ENCODE peak calls at places on chromosomes 5 and 9, in seven cellular contexts. Y, H, K, A, G, S and N are unnamed samples.

GRCh38 chr9:134378901-134379338 is 52.7 kb downstream of the RXRA start:
- DNase-seq in K (no peak), S (peak; percentile 61), G (no peak), A (peak; percentile 72), H (peak; percentile 87), Y (no peak), N (peak; percentile 89)

GRCh38 chr9:111483419-111483861 is 743 bp downstream of the ECPAS start:
- DNase-seq in K (no peak), G (peak; percentile 40), H (no peak), A (no peak), S (no peak), Y (no peak), N (no peak)

GRCh38 chr5:151464101-151464500 is 16.7 kb downstream of the SLC36A1 start:
- DNase-seq in H (no peak), S (no peak), K (no peak), A (no peak), G (no peak), Y (no peak), N (no peak)

GRCh38 chr5:13566903-13567339 is 377.6 kb downstream of the DNAH5 start:
- DNase-seq in K (no peak), S (no peak), A (peak; percentile 13), H (no peak), G (no peak), Y (no peak), N (no peak)

GRCh38 chr5:104412649-104413240 is 850.2 kb upstream of the NUDT12 start:
- DNase-seq in G (no peak), S (no peak), A (peak; percentile 38), K (peak; percentile 15), H (no peak), Y (peak; percentile 2), N (no peak)

GRCh38 chr5:93246093-93246855 is 334.7 kb downstream of the NR2F1-AS1 start:
- DNase-seq in S (no peak), H (no peak), K (peak; percentile 13), Y (peak; percentile 15), G (no peak), A (no peak), N (no peak)

GRCh38 chr9:137674307-137675305 is 55.8 kb downstream of the EHMT1 start:
- DNase-seq in A (no peak), G (no peak), H (no peak), K (no peak), S (no peak), Y (no peak), N (no peak)

GRCh38 chr9:81108391-81108790 is 581.0 kb downstream of the TLE1 start:
- DNase-seq in K (no peak), Y (no peak), G (no peak), A (no peak), H (no peak), S (no peak), N (no peak)

GRCh38 chr5:76964018-76964417 is 11.2 kb downstream of the CRHBP start:
- DNase-seq in K (peak; percentile 20), S (no peak), G (no peak), A (no peak), H (no peak), Y (no peak), N (no peak)

GRCh38 chr9:138063033-138063432 is 185.5 kb downstream of the CACNA1B start:
- DNase-seq in K (no peak), S (no peak), H (no peak), Y (no peak), G (no peak), A (no peak), N (no peak)

GRCh38 chr9:95788011-95788410 is 87.5 kb upstream of the ERCC6L2 start:
- DNase-seq in H (no peak), S (no peak), Y (no peak), G (no peak), A (no peak), K (no peak), N (peak; percentile 48)

GRCh38 chr5:13662646-13663045 is 281.8 kb downstream of the DNAH5 start:
- DNase-seq in H (no peak), A (no peak), Y (no peak), S (no peak), G (no peak), K (no peak), N (no peak)

GRCh38 chr5:175021886-175022285 is 297.5 kb downstream of the MSX2 start:
- DNase-seq in Y (no peak), A (no peak), G (no peak), H (no peak), K (no peak), S (no peak), N (no peak)

GRCh38 chr5:154972476-154973080 is 31.7 kb downstream of the MRPL22 start:
- DNase-seq in S (no peak), Y (peak; percentile 42), A (peak; percentile 60), K (peak; percentile 47), G (no peak), H (no peak), N (no peak)

GRCh38 chr5:75663621-75664285 is 52.5 kb downstream of the ANKDD1B start:
- DNase-seq in S (no peak), A (no peak), K (no peak), Y (no peak), G (no peak), H (no peak), N (no peak)

GRCh38 chr5:9197881-9198260 is 348.0 kb downstream of the SEMA5A start:
- DNase-seq in Y (no peak), S (no peak), H (no peak), K (no peak), G (no peak), A (no peak), N (no peak)

GRCh38 chr5:38551020-38552017 is 5.1 kb downstream of the LIFR start:
- DNase-seq in G (no peak), Y (no peak), K (no peak), A (peak; percentile 22), H (no peak), S (no peak), N (no peak)

GRCh38 chr5:128920345-128921215 is 44.7 kb upstream of the SLC27A6 start:
- DNase-seq in A (peak; percentile 7), H (no peak), K (no peak), G (no peak), S (no peak), Y (no peak), N (no peak)

GRCh38 chr5:110590187-110590586 is 136.3 kb downstream of the TMEM232 start:
- DNase-seq in H (no peak), K (no peak), G (no peak), Y (no peak), S (no peak), A (no peak), N (no peak)
- TF ChIP-seq CTCF in H (peak; percentile 39), K (peak; percentile 41), G (no peak), Y (peak; percentile 59), S (no peak), A (peak; percentile 71), N (peak; percentile 57)

GRCh38 chr5:79878721-79879336 is 112.2 kb downstream of the MTX3 start:
- DNase-seq in A (peak; percentile 42), G (no peak), Y (peak; percentile 18), S (no peak), K (no peak), H (no peak), N (no peak)
- TF ChIP-seq CTCF in A (peak; percentile 51), G (no peak), Y (peak; percentile 53), S (no peak), K (peak; percentile 22), H (peak; percentile 8), N (peak; percentile 28)

GRCh38 chr5:180059326-180059725 is 12.2 kb downstream of the RNF130 start:
- DNase-seq in H (no peak), A (no peak), K (no peak), G (no peak), S (no peak), Y (no peak), N (no peak)
- TF ChIP-seq CTCF in H (no peak), A (no peak), K (no peak), G (no peak), S (no peak), Y (no peak), N (no peak)

DNA sequence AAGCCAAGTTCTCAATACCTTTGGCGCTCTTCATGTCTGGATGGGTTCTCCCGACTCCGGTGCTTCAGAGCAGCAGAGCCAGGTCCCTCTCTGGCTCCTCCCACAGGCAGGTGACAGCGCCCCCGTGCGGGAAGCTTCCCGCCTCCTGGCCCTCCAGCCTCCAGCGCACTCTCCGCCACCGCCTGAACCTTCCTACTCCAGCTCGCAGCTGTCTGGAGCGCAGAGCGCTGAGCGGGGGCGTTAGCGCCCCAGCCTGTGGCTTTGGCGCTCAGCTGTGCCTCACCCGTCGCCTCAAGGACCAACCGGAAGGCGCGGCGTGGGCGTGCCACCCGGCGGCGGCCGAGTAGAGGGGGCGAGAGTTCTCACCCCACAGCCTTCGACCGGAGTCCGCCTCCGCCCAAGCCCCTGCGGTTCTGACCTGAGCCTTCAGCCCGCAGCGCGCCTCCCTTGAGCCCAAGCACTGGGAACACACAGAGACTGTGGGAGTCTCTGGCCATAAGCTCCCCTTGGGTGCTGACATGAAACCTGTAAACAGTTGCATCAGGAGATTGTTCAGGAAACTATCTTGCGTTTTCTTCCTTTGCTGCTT is at the start of gene SLCO4C1:
- DNase-seq in S (peak; percentile 55), K (peak; percentile 96), A (peak; percentile 98), H (peak; percentile 75), Y (peak; percentile 83), G (peak; percentile 91), N (peak; percentile 89)
- TF ChIP-seq CTCF in S (peak; percentile 36), K (peak; percentile 66), A (peak; percentile 80), H (peak; percentile 13), Y (peak; percentile 84), G (peak; percentile 11), N (peak; percentile 67)

GRCh38 chr5:100479079-100479688 is 56.0 kb upstream of the FAM174A start:
- DNase-seq in Y (no peak), G (no peak), K (no peak), S (no peak), A (peak; percentile 46), H (no peak), N (no peak)
- TF ChIP-seq CTCF in Y (peak; percentile 65), G (peak; percentile 8), K (peak; percentile 37), S (peak; percentile 27), A (peak; percentile 65), H (peak; percentile 64), N (peak; percentile 51)

DNA sequence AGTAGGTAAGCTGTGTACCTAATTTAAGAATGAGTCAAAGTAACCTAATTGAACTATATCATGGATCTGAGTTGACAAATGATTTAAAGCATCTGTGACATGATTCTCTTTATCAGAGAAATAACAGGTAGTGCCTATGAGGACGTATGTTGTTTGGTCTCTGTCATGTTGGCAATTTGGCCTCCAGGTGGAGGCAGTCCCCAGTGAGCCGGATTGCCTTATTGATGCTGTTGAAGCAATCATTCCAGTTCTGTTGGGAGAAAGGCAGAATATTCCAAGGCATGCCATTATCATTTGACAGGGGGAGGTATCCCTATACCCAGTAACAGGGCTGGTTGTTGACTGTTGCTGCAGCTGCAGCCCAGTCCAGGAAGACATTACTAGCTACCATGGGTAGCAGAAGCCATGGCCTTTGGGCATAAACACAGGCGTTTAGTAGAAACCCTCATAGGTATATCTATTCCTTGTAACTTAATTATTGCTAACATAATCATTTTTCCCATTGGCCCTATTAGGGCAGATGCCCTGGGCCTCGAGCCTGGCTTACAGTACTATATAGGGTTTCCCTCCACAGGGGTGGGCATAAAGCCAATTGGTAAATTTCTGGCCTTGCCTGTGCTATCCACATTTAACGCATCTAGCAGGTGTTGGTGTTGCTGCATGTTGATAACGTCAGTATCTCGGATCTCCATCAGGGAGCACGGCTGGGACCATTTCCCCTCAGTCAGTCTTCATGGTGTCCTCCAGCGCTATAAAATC is 12.2 kb upstream of the SLC22A4 start:
- DNase-seq in K (no peak), H (no peak), A (no peak), Y (no peak), G (no peak), S (no peak), N (peak; percentile 51)
- TF ChIP-seq CTCF in K (no peak), H (no peak), A (no peak), Y (no peak), G (no peak), S (no peak), N (no peak)